ENCODE peak calls at places on chromosome 3, in four cellular contexts. O is uterus, S is right lobe of liver, D is transverse colon. P is an unnamed sample.

GRCh38 chr3:65713016-65713415 is 325.7 kb downstream of the MAGI1 start:
- DNase-seq in S (no peak), D (no peak), O (no peak), P (no peak)

GRCh38 chr3:67947808-67948508 is 293.5 kb upstream of the SUCLG2 start:
- DNase-seq in D (no peak), S (peak; percentile 14), O (no peak), P (no peak)

GRCh38 chr3:196016485-196016884 is 65.4 kb downstream of the TFRC start:
- DNase-seq in S (no peak), D (no peak), O (no peak), P (no peak)

GRCh38 chr3:64445318-64446300 is 220.3 kb upstream of the PRICKLE2 start:
- DNase-seq in D (peak; percentile 18), S (peak; percentile 27), O (peak; percentile 19), P (peak; percentile 35)

GRCh38 chr3:107846282-107846852 is 244.5 kb downstream of the CD47 start:
- DNase-seq in O (peak; percentile 59), D (peak; percentile 66), S (peak; percentile 60), P (peak; percentile 91)

GRCh38 chr3:129291487-129291886 is 12.8 kb downstream of the HMCES start:
- DNase-seq in D (no peak), O (no peak), S (no peak), P (no peak)

GRCh38 chr3:49666592-49666991 is 7.6 kb upstream of the APEH start:
- DNase-seq in S (peak; percentile 64), D (no peak), O (no peak), P (no peak)

GRCh38 chr3:159187706-159188105 is 385.9 kb downstream of the MFSD1 start:
- DNase-seq in O (no peak), S (peak; percentile 69), D (no peak), P (peak; percentile 80)

GRCh38 chr3:148791296-148791695 is 36.3 kb upstream of the CPB1 start:
- DNase-seq in D (no peak), S (no peak), O (no peak), P (no peak)

GRCh38 chr3:16392733-16393132 is 120.8 kb downstream of the RFTN1 start:
- DNase-seq in S (no peak), O (no peak), D (no peak), P (no peak)

GRCh38 chr3:185724761-185725160 is 100.1 kb downstream of the IGF2BP2 start:
- DNase-seq in O (no peak), D (no peak), S (no peak), P (no peak)

GRCh38 chr3:188439080-188439479 is 285.1 kb downstream of the LPP start:
- DNase-seq in D (no peak), S (no peak), O (no peak), P (no peak)

GRCh38 chr3:9870978-9871377 is 9.1 kb downstream of the CIDEC start:
- DNase-seq in O (no peak), D (no peak), S (no peak), P (no peak)

GRCh38 chr3:9402410-9403228 is 5.2 kb downstream of the SETD5 start:
- DNase-seq in O (no peak), D (peak; percentile 74), S (peak; percentile 53), P (peak; percentile 92)

GRCh38 chr3:134839990-134840389 is 44.9 kb downstream of the EPHB1 start:
- DNase-seq in O (no peak), D (no peak), S (no peak), P (no peak)

GRCh38 chr3:49181351-49181750 is 10.0 kb downstream of the KLHDC8B start:
- DNase-seq in O (no peak), S (no peak), D (no peak), P (no peak)

GRCh38 chr3:120147072-120147871 is 53.0 kb upstream of the GSK3B start:
- DNase-seq in D (peak; percentile 46), O (no peak), S (no peak), P (no peak)

GRCh38 chr3:10941972-10942371 is 50.6 kb upstream of the SLC6A1 start:
- DNase-seq in S (peak; percentile 4), D (no peak), O (no peak), P (no peak)

GRCh38 chr3:66138336-66139234 is 82.2 kb upstream of the SLC25A26 start:
- DNase-seq in D (peak; percentile 55), S (peak; percentile 33), O (peak; percentile 27), P (peak; percentile 69)

GRCh38 chr3:141275032-141275422 is 43.4 kb downstream of the PXYLP1 start:
- DNase-seq in S (no peak), D (no peak), O (no peak), P (no peak)

DNA sequence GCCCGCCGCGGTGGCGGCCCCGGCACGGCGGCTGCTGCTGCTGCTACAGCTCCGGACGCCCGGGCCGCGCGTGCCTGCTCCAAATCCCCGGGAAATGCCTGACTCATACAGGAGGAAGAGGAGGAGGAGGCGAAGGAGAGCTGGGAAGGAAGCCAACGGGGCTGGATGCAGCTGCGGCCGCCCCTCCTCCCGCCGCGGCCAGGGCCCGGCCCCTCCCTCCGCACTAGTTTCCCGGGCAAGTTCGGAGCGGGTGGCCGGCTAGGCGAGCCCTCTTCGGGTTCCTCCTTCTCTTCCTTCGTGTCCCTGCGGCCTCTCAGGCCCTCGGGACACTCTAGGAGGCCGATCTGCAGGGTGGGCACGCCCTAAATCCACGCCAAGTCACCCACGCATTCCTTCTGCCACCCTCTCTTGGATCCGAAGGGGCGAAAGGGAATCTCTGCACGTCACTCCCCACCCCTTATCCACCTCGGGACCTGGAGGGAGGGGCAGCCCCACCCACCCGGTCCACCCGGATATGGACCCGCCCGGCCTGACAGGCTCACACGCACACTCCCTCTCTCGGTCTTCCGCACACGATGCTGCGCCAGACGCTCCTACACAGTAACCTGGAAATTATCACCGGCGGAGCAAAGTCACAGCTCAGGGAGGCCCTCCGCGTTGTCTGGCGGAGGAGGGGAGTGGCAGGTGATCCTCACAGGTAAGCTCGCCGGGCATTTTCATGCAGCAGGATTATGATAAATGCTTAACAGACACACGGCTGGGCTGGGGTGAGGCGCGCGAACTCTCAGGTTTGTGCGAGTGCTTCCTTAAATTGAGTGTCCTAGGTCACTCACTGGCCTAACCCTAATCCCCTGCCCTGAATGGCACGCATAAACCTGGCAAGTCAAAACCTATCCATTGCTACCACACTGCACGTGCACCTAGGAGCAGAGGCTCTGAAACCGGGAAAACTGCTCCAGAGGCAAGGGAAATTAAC is at the start of the genes OSBPL10 and ZNF860:
- DNase-seq in S (peak; percentile 85), O (peak; percentile 96), D (peak; percentile 90), P (peak; percentile 92)
- H3K4me3 ChIP-seq in S (peak within 1 kb of the TSS; percentile 55), O (peak within 1 kb of the TSS; percentile 82), D (peak within 1 kb of the TSS; percentile 81), P (peak within 1 kb of the TSS; percentile 75)

DNA sequence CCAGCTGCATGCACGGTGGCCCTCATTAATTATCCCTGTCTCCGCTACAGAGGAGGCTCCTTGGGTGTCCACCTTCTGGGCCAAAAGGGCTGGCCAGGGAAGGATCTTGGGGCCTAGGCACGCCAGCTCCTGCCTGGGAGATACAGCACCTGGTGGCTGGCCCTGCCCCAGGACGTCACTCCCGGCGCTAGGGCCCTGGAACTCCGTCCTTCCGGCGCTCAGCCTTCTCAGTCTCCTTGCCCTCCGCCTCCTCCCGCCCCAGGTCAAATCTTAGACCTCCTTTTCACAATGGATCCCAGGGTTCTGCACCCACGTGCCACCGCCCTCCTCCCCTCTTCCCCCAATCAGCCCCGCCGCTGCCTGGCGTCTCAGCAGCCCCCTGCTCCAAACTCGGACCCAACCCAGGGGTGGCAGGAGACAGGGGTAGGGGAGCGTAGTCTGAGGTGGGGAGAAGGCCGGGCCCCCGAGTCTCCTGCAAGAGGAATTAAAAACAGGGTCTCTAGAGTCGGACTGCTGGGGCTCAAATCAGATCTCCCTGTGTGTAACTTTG is 937 bp downstream of the TKT start:
- DNase-seq in D (peak; percentile 86), S (peak; percentile 72), O (peak; percentile 49), P (peak; percentile 87)
- H3K4me1 ChIP-seq in D (peaks cover 52% of the 10 kb centered on the region), S (peaks cover 22% of the 10 kb centered on the region), O (no peaks in the 10 kb centered on the region), P (peaks cover 25% of the 10 kb centered on the region)

GRCh38 chr3:58062469-58062868 is 54.2 kb downstream of the FLNB start:
- DNase-seq in D (no peak), S (no peak), O (no peak), P (no peak)
- H3K27ac ChIP-seq in D (peak overlapping the region; percentile 82), S (no peak overlapping the region), O (peak overlapping the region; percentile 89), P (peak overlapping the region; percentile 22)

DNA sequence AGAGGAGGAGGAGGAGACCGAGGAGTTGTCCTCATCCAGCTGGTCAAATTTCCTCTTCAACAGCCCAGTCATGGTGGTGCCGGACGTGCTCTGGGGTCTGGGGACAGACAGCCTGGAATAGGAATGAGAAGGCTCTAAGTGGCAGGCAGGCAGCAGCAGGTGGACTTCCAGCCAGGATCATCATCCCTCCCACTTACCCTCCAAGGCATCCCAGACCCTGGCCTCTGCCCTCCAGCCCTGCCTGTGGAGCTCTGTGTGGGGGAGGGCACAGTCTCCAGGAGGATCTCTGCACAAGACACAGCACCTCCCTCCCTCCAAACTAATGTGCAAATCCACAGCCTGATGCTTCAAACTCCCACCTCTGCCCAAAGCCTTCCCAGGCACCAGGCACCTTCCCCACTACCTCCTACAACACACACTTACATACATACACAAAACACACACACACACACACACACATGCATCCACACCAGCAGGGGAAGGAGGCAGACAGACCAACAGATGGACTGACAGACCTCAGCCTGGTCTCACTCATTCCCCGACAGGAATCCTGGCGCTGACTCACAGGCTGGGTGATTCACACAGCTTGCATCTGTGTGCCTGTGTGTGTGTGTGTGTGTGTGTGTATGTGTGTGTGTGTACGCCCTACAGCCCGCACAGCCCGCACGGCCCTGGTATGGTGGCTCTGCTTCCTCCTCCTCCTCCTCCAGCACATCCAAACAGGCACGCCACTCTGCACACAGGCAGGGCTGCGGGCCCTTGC is 6.6 kb downstream of the CSRNP1 start:
- DNase-seq in O (peak; percentile 91), D (peak; percentile 85), S (peak; percentile 83), P (peak; percentile 64)
- H3K4me3 ChIP-seq in O (peak overlapping the region; percentile 3), D (no peak overlapping the region), S (no peak overlapping the region), P (no peak overlapping the region)

GRCh38 chr3:127751782-127752181 is 70.5 kb downstream of the MGLL start:
- DNase-seq in D (no peak), O (no peak), S (no peak), P (no peak)
- H3K4me1 ChIP-seq in D (peaks cover 55% of the 10 kb centered on the region), O (no peaks in the 10 kb centered on the region), S (peaks cover 6% of the 10 kb centered on the region), P (peaks cover 15% of the 10 kb centered on the region)

GRCh38 chr3:115790759-115791158 is 167.4 kb downstream of the GAP43 start:
- DNase-seq in D (no peak), S (no peak), O (no peak), P (no peak)
- H3K27ac ChIP-seq in D (no peak overlapping the region), S (no peak overlapping the region), O (no peak overlapping the region), P (no peak overlapping the region)